ENCODE peak calls at places on chromosome 17, in six cellular contexts. X is cardiac muscle cell; A is IMR-90; K is fibroblast of the aortic adventitia; Y is stimulated activated CD4-positive, alpha-beta T cell treated with anti-CD3 and anti-CD28 coated beads, Interleukin-2, amount 100 ng/mL, for 48 hours; F is A549. O is an unnamed sample.

GRCh38 chr17:1519678-1520077 is 3.3 kb upstream of the INPP5K start:
- DNase-seq in K (no peak), F (no peak), Y (no peak), A (no peak), X (no peak), O (no peak)

GRCh38 chr17:4580291-4580690 is 4.0 kb upstream of the SMTNL2 start:
- DNase-seq in Y (no peak), F (no peak), K (no peak), X (no peak), A (no peak), O (no peak)

GRCh38 chr17:29005936-29006438 is at the start of gene SEZ6:
- DNase-seq in Y (peak; percentile 70), K (peak; percentile 47), F (peak; percentile 79), X (peak; percentile 76), A (peak; percentile 48), O (peak; percentile 51)

GRCh38 chr17:42288078-42288984 is at the start of gene STAT5A:
- DNase-seq in X (peak; percentile 93), A (peak; percentile 69), Y (peak; percentile 65), F (peak; percentile 83), K (peak; percentile 84), O (peak; percentile 85)

GRCh38 chr17:33888455-33888854 is 366.6 kb upstream of the CCL2 start:
- DNase-seq in A (no peak), F (no peak), Y (no peak), X (no peak), K (no peak), O (no peak)

GRCh38 chr17:6187836-6188235 is 117.7 kb downstream of the WSCD1 start:
- DNase-seq in X (no peak), Y (no peak), A (no peak), K (no peak), F (no peak), O (no peak)

GRCh38 chr17:44972953-44973352 is 4.8 kb upstream of the C1QL1 start:
- DNase-seq in Y (no peak), A (peak; percentile 31), X (peak; percentile 67), F (no peak), K (peak; percentile 49), O (no peak)

GRCh38 chr17:9434502-9435113 is 141.0 kb downstream of the STX8 start:
- DNase-seq in A (no peak), K (no peak), F (no peak), Y (no peak), X (no peak), O (no peak)

GRCh38 chr17:40111221-40112128 is 10.3 kb upstream of the MSL1 start:
- DNase-seq in X (peak; percentile 99), F (peak; percentile 99), A (peak; percentile 97), K (peak; percentile 100), Y (no peak), O (peak; percentile 67)

GRCh38 chr17:57370051-57370581 is 113.8 kb downstream of the MSI2 start:
- DNase-seq in F (peak; percentile 81), K (peak; percentile 60), A (peak; percentile 88), Y (no peak), X (peak; percentile 92), O (no peak)

GRCh38 chr17:59963738-59964454 is 644 bp downstream of the RNFT1 start:
- DNase-seq in X (peak; percentile 58), F (peak; percentile 43), A (peak; percentile 69), K (peak; percentile 56), Y (peak; percentile 45), O (no peak)

GRCh38 chr17:68457539-68458259 is 403 bp upstream of the WIPI1 start:
- DNase-seq in K (peak; percentile 98), Y (peak; percentile 96), F (peak; percentile 97), A (peak; percentile 98), X (peak; percentile 99), O (peak; percentile 99)

GRCh38 chr17:35727635-35728034 is 3.8 kb upstream of the RASL10B start:
- DNase-seq in Y (no peak), X (no peak), A (no peak), K (no peak), F (no peak), O (no peak)

GRCh38 chr17:77830816-77831490 is 127.5 kb upstream of the TNRC6C start:
- DNase-seq in A (no peak), Y (no peak), K (no peak), X (no peak), F (no peak), O (no peak)

GRCh38 chr17:29826045-29826692 is 103.9 kb downstream of the SSH2 start:
- DNase-seq in Y (no peak), K (no peak), F (no peak), A (no peak), X (no peak), O (no peak)

GRCh38 chr17:38444151-38444550 is 15.9 kb downstream of the ARHGAP23 start:
- DNase-seq in F (peak; percentile 91), Y (peak; percentile 42), A (peak; percentile 63), K (peak; percentile 57), X (peak; percentile 73), O (peak; percentile 26)

GRCh38 chr17:30520436-30520835 is 43.2 kb downstream of the GOSR1 start:
- DNase-seq in Y (no peak), A (peak; percentile 63), F (no peak), X (peak; percentile 66), K (peak; percentile 86), O (no peak)

GRCh38 chr17:57938061-57938502 is 17.1 kb downstream of the CUEDC1 start:
- DNase-seq in Y (no peak), F (no peak), X (no peak), K (no peak), A (no peak), O (no peak)

GRCh38 chr17:48541036-48541573 is 3.8 kb downstream of the HOXB2 start:
- DNase-seq in X (peak; percentile 38), K (peak; percentile 51), Y (no peak), F (no peak), A (peak; percentile 32), O (no peak)